ENCODE peak calls at places on chromosomes 13 and 19, in six cellular contexts. X is EL, B is heart right ventricle, I is fibroblast of pulmonary artery, W is body of pancreas, K is glutamatergic neuron. E is an unnamed sample.

GRCh38 chr13:108269601-108270328 is at the start of gene TNFSF13B:
- DNase-seq in X (peak), B (peak), I (peak), W (peak), K (peak), E (peak)

GRCh38 chr13:51966186-51966585 is 45.1 kb downstream of the ATP7B start:
- DNase-seq in X (no peak), B (no peak), I (no peak), W (no peak), K (no peak), E (no peak)

GRCh38 chr19:46387713-46388130 is 25.6 kb downstream of the CCDC8 start:
- DNase-seq in X (no peak), B (no peak), I (no peak), W (no peak), K (no peak), E (no peak)

GRCh38 chr19:47447470-47448359 is 24.0 kb downstream of the SLC8A2 start:
- DNase-seq in X (peak), B (no peak), I (peak), W (no peak), K (peak), E (peak)

GRCh38 chr13:111645598-111646463 is 325.4 kb downstream of the TEX29 start:
- DNase-seq in X (no peak), B (no peak), I (no peak), W (no peak), K (no peak), E (no peak)

GRCh38 chr13:110338441-110339101 is 31.5 kb downstream of the COL4A2 start:
- DNase-seq in X (no peak), B (peak), I (peak), W (no peak), K (no peak), E (no peak)

GRCh38 chr13:95893861-95894260 is 159.3 kb downstream of the UGGT2 start:
- DNase-seq in X (no peak), B (no peak), I (no peak), W (no peak), K (no peak), E (no peak)

GRCh38 chr13:111962431-111962891 is 104.5 kb upstream of the SOX1 start:
- DNase-seq in X (no peak), B (no peak), I (no peak), W (no peak), K (no peak), E (no peak)

GRCh38 chr19:1163283-1163933 is 10.7 kb downstream of the SBNO2 start:
- DNase-seq in X (no peak), B (no peak), I (no peak), W (no peak), K (no peak), E (no peak)

GRCh38 chr13:79483302-79483701 is 2.3 kb downstream of the NDFIP2 start:
- DNase-seq in X (peak), B (no peak), I (no peak), W (no peak), K (no peak), E (no peak)

GRCh38 chr13:52852444-52852843 is 4.0 kb upstream of the PCDH8 start:
- DNase-seq in X (no peak), B (no peak), I (no peak), W (no peak), K (no peak), E (peak)

GRCh38 chr19:58554494-58555368 is at the start of gene CHMP2A:
- DNase-seq in X (peak), B (peak), I (peak), W (peak), K (peak), E (no peak)

GRCh38 chr19:48394331-48395169 is 1.1 kb downstream of the GRIN2D start:
- DNase-seq in X (no peak), B (no peak), I (no peak), W (no peak), K (no peak), E (peak)

GRCh38 chr19:11580665-11581418 is 3.4 kb upstream of the ACP5 start:
- DNase-seq in X (no peak), B (no peak), I (peak), W (peak), K (no peak), E (no peak)

GRCh38 chr13:105147481-105147880 is 1388.0 kb downstream of the EFNB2 start:
- DNase-seq in X (no peak), B (no peak), I (peak), W (no peak), K (no peak), E (no peak)

GRCh38 chr13:92232880-92233279 is 834.5 kb downstream of the GPC5 start:
- DNase-seq in X (no peak), B (no peak), I (no peak), W (no peak), K (no peak), E (no peak)

GRCh38 chr19:7697721-7698287 is 4.1 kb downstream of the FCER2 start:
- DNase-seq in X (no peak), B (no peak), I (no peak), W (no peak), K (no peak), E (no peak)